ENCODE peak calls at places on chromosome 21, in seven cellular contexts. Z is prostate gland, O is ascending aorta, I is fibroblast of pulmonary artery, M is left lung, S is fibroblast of lung, U is IMR-90. G is an unnamed sample.

GRCh38 chr21:34330055-34330454 is 33.8 kb upstream of the KCNE2 start:
- DNase-seq in Z (no peak), O (no peak), I (no peak), M (no peak), S (no peak), U (no peak), G (no peak)

GRCh38 chr21:27104749-27105439 is 138.0 kb upstream of the ADAMTS5 start:
- DNase-seq in Z (no peak), O (no peak), I (peak; percentile 18), M (no peak), S (peak; percentile 44), U (peak; percentile 51), G (peak; percentile 32)

GRCh38 chr21:28554660-28555475 is 437.8 kb downstream of the LTN1 start:
- DNase-seq in Z (no peak), O (no peak), I (peak; percentile 24), M (no peak), S (no peak), U (peak; percentile 63), G (no peak)

GRCh38 chr21:15051652-15052554 is 12.9 kb downstream of the NRIP1 start:
- DNase-seq in Z (no peak), O (no peak), I (no peak), M (no peak), S (no peak), U (peak; percentile 47), G (no peak)

GRCh38 chr21:21845901-21846396 is 847.7 kb downstream of the NCAM2 start:
- DNase-seq in Z (no peak), O (no peak), I (no peak), M (no peak), S (peak; percentile 4), U (no peak), G (no peak)

GRCh38 chr21:15895142-15896106 is 165.6 kb downstream of the USP25 start:
- DNase-seq in Z (no peak), O (no peak), I (peak; percentile 7), M (no peak), S (peak; percentile 26), U (peak; percentile 2), G (peak; percentile 54)

GRCh38 chr21:38869946-38870345 is 64.2 kb downstream of the ETS2 start:
- DNase-seq in Z (no peak), O (no peak), I (no peak), M (no peak), S (peak; percentile 53), U (peak; percentile 71), G (peak; percentile 11)

GRCh38 chr21:28952686-28953085 is 40.0 kb downstream of the LTN1 start:
- DNase-seq in Z (no peak), O (no peak), I (no peak), M (no peak), S (no peak), U (peak; percentile 24), G (no peak)

GRCh38 chr21:35179990-35180557 is 131.0 kb upstream of the RUNX1 start:
- DNase-seq in Z (no peak), O (no peak), I (peak; percentile 65), M (no peak), S (peak; percentile 78), U (peak; percentile 94), G (peak; percentile 82)

GRCh38 chr21:40631201-40631600 is 215.8 kb downstream of the DSCAM start:
- DNase-seq in Z (no peak), O (no peak), I (no peak), M (no peak), S (no peak), U (no peak), G (no peak)

GRCh38 chr21:39384674-39385298 is 35.9 kb upstream of the HMGN1 start:
- DNase-seq in Z (no peak), O (no peak), I (no peak), M (no peak), S (peak; percentile 42), U (peak; percentile 55), G (no peak)

GRCh38 chr21:15774590-15774989 is 44.8 kb downstream of the USP25 start:
- DNase-seq in Z (no peak), O (no peak), I (peak; percentile 62), M (no peak), S (peak; percentile 84), U (peak; percentile 70), G (peak; percentile 66)

GRCh38 chr21:35840197-35840799 is 220.0 kb downstream of the SETD4 start:
- DNase-seq in Z (peak; percentile 73), O (no peak), I (peak; percentile 94), M (peak; percentile 49), S (peak; percentile 95), U (peak; percentile 91), G (peak; percentile 96)

GRCh38 chr21:18493420-18493819 is 89.8 kb upstream of the TMPRSS15 start:
- DNase-seq in Z (no peak), O (no peak), I (peak; percentile 28), M (no peak), S (peak; percentile 28), U (no peak), G (peak; percentile 16)

GRCh38 chr21:40640427-40640826 is 206.5 kb downstream of the DSCAM start:
- DNase-seq in Z (no peak), O (no peak), I (no peak), M (no peak), S (no peak), U (no peak), G (no peak)

GRCh38 chr21:20999567-21000169 is 1.5 kb downstream of the NCAM2 start:
- DNase-seq in Z (no peak), O (no peak), I (peak; percentile 71), M (no peak), S (peak; percentile 73), U (peak; percentile 49), G (peak; percentile 80)

GRCh38 chr21:30613836-30614235 is at the start of gene KRTAP6-1:
- DNase-seq in Z (no peak), O (no peak), I (no peak), M (no peak), S (no peak), U (no peak), G (no peak)

GRCh38 chr21:28538987-28539622 is 453.6 kb downstream of the LTN1 start:
- DNase-seq in Z (no peak), O (no peak), I (peak; percentile 62), M (no peak), S (peak; percentile 91), U (peak; percentile 96), G (peak; percentile 82)

GRCh38 chr21:25750085-25750484 is 15.3 kb downstream of the GABPA start:
- DNase-seq in Z (no peak), O (no peak), I (no peak), M (no peak), S (no peak), U (no peak), G (no peak)

GRCh38 chr21:44511938-44512275 is 28.1 kb downstream of the KRTAP10-1 start:
- DNase-seq in Z (no peak), O (no peak), I (no peak), M (no peak), S (no peak), U (no peak), G (no peak)

GRCh38 chr21:44509539-44509938 is 30.5 kb downstream of the KRTAP10-1 start:
- DNase-seq in Z (peak; percentile 85), O (no peak), I (no peak), M (peak; percentile 75), S (no peak), U (no peak), G (no peak)

GRCh38 chr21:44511219-44511937 is 28.6 kb downstream of the KRTAP10-1 start:
- DNase-seq in Z (no peak), O (no peak), I (no peak), M (no peak), S (no peak), U (no peak), G (no peak)

GRCh38 chr21:44510109-44510507 is 29.9 kb downstream of the KRTAP10-1 start:
- DNase-seq in Z (no peak), O (no peak), I (no peak), M (no peak), S (no peak), U (no peak), G (no peak)

DNA sequence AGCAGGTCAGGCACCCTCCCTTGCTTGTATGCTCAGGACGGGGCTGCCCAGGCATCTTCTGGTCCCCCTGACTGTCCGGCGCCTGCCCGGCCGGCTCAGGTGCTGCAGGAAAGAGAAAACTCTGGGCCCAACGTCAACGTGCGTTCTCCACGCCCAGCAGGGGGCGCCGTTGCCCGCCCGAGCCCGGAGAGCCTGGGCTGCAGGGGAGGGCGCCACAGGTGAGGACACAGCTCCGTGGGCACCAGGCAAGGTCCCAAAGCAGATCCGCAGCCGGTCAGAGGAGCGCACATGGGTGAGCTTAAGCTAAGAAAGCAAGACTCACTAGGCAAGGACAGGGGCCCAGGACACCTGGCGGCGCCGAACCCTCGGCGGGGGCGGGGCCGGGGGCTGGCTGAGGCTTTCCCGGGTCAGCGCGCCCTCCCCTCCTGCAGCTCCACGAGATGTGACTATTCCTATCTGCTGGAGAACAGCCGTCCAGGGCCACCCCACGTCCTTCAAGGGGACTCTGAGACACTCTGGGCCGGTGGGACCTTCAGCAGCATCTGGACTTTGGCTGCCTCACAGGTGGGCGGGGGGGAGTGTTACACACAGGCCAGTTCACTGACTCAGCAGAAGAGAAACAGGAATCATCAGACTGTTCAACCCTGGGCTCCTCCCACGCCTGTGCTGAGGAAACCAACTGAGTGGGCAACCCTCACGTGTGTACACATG is 29.3 kb downstream of the KRTAP10-1 start:
- DNase-seq in Z (peak; percentile 41), O (no peak), I (peak; percentile 39), M (peak; percentile 50), S (peak; percentile 17), U (no peak), G (peak; percentile 11)
- H3K4me3 ChIP-seq in Z (no peak overlapping the region), O (no peak overlapping the region), I (no peak overlapping the region), M (no peak overlapping the region), S (no peak overlapping the region), U (no peak overlapping the region), G (no peak overlapping the region)

DNA sequence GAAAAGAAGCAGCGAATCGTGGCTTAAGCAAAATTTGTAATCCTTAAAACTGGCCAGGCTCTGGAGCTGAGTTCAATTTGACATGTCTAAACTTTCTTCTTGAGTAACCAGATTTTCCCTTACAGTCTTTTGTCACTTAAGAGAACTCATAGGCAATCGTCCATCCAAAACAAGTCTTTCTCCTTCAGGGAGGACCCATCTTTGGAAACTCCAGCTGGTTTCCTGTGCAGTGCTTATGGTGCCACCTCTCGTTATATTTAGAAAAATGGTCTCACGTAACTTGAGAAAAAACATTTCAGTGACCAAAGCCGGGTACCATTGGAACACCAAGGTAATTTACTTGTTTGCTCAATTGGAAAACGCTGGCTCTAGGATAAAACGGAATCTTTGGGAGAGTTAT is 1.9 kb upstream of the PTTG1IP start:
- DNase-seq in Z (peak; percentile 40), O (no peak), I (peak; percentile 67), M (no peak), S (peak; percentile 69), U (peak; percentile 22), G (peak; percentile 80)
- TF ChIP-seq CTCF in Z (peak; percentile 16), O (peak; percentile 41), I (peak; percentile 5), M (no peak), S (no peak), U (no peak), G (peak; percentile 20)

GRCh38 chr21:17479606-17480005 is 33.2 kb upstream of the CXADR start:
- DNase-seq in Z (no peak), O (no peak), I (no peak), M (no peak), S (no peak), U (no peak), G (no peak)
- H3K4me3 ChIP-seq in Z (no peak overlapping the region), O (no peak overlapping the region), I (no peak overlapping the region), M (no peak overlapping the region), S (no peak overlapping the region), U (no peak overlapping the region), G (no peak overlapping the region)

DNA sequence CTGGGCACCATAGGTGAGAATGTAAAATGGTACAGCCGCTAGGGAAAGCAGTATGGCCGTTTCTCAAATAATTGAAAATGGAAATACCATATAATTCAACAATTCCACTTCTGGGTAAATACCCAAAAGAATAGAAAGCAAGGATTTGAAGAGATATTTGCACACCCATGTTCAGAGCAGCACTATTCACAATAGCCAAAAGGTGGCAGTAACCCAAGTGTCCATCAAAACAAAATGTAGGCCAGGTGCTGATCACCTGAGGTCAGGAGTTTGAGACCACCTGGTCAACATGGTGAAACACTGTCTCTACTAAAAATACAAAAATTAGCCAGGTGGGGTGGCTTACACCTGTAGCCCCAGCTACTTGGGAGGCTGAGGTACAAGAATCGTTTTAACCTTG is 62.1 kb downstream of the OLIG1 start:
- DNase-seq in Z (no peak), O (no peak), I (no peak), M (no peak), S (no peak), U (no peak), G (no peak)
- TF ChIP-seq CTCF in Z (no peak), O (no peak), I (peak; percentile 13), M (no peak), S (no peak), U (no peak), G (peak; percentile 4)

G was measured in fibroblast of the aortic adventitia.